ENCODE peak calls at places on chromosomes 12 and 14, in eight cellular contexts. A is heart left ventricle, F is cardiac muscle cell, W is A549, H is fibroblast of pulmonary artery, J is WTC11, L is astrocyte, X is OCI-LY7. S is an unnamed sample.

GRCh38 chr12:117809509-117809908 is 159.3 kb downstream of the KSR2 start:
- DNase-seq in A (no peak), F (no peak), W (no peak), H (no peak), J (no peak), L (no peak), X (no peak), S (no peak)

GRCh38 chr12:115983226-115983798 is 294.2 kb downstream of the MED13L start:
- DNase-seq in A (no peak), F (no peak), W (peak), H (no peak), J (peak), L (no peak), X (peak), S (no peak)

GRCh38 chr12:44972746-44973421 is 78.0 kb downstream of the DBX2 start:
- DNase-seq in A (no peak), F (peak), W (peak), H (peak), J (peak), L (no peak), X (peak), S (peak)

GRCh38 chr12:46521145-46521544 is 148.6 kb upstream of the SLC38A2 start:
- DNase-seq in A (no peak), F (no peak), W (no peak), H (no peak), J (no peak), L (no peak), X (no peak), S (no peak)

GRCh38 chr12:67193705-67194104 is 75.5 kb upstream of the CAND1 start:
- DNase-seq in A (no peak), F (peak), W (peak), H (peak), J (peak), L (peak), X (peak), S (peak)

GRCh38 chr14:34568803-34569202 is 29.3 kb upstream of the EAPP start:
- DNase-seq in A (no peak), F (no peak), W (no peak), H (no peak), J (no peak), L (no peak), X (no peak), S (no peak)

GRCh38 chr12:125121095-125121494 is 55.9 kb downstream of the AACS start:
- DNase-seq in A (no peak), F (no peak), W (no peak), H (no peak), J (no peak), L (no peak), X (no peak), S (no peak)

GRCh38 chr14:104218361-104219180 is 80.2 kb downstream of the KIF26A start:
- DNase-seq in A (no peak), F (no peak), W (no peak), H (no peak), J (no peak), L (no peak), X (no peak), S (no peak)

GRCh38 chr14:35631071-35631805 is 97.3 kb downstream of the INSM2 start:
- DNase-seq in A (no peak), F (no peak), W (no peak), H (no peak), J (no peak), L (no peak), X (no peak), S (no peak)

GRCh38 chr14:89504602-89505320 is 87.7 kb upstream of the FOXN3 start:
- DNase-seq in A (no peak), F (peak), W (no peak), H (peak), J (no peak), L (peak), X (no peak), S (peak)

DNA sequence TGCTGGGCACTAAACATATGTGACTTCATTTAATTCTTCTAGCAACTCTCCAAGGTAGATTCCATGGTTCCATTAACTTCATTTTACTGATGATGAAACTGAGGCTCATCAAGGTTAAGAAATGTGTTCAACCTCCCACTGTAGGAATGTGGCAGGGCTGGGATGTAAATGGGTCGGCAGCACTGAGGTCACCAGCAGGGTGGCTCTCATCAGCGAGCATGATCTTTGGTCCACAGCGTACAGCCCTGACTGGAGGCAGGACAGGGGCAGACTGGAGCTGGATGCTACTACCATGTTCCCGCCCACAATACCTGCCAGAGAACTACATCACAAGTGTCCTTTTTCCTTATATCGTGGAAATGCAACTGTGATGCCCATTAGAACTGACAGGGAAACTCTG is 4.6 kb downstream of the APPL2 start:
- DNase-seq in A (no peak), F (no peak), W (no peak), H (no peak), J (no peak), L (no peak), X (no peak), S (no peak)
- TF ChIP-seq CTCF in A (no peak), F (no peak), W (no peak), H (no peak), J (no peak), L (no peak), X (no peak), S (no peak)

GRCh38 chr12:52551466-52551865 is 1.5 kb downstream of the KRT71 start:
- DNase-seq in A (peak), F (no peak), W (no peak), H (no peak), J (no peak), L (no peak), X (no peak), S (no peak)
- TF ChIP-seq CTCF in A (no peak), F (no peak), W (no peak), H (no peak), J (no peak), L (no peak), X (no peak), S (no peak)

GRCh38 chr12:110508071-110508586 is 6.0 kb downstream of the RAD9B start:
- DNase-seq in A (no peak), F (no peak), W (no peak), H (no peak), J (no peak), L (no peak), X (no peak), S (no peak)
- TF ChIP-seq CTCF in A (no peak), F (no peak), W (no peak), H (no peak), J (no peak), L (no peak), X (no peak), S (no peak)

GRCh38 chr14:92994131-92994676 is 71.3 kb downstream of the CHGA start:
- DNase-seq in A (no peak), F (no peak), W (no peak), H (no peak), J (no peak), L (no peak), X (no peak), S (no peak)

GRCh38 chr14:92997343-92998061 is 74.6 kb downstream of the CHGA start:
- DNase-seq in A (no peak), F (no peak), W (no peak), H (peak), J (no peak), L (no peak), X (no peak), S (no peak)

GRCh38 chr14:92993302-92993701 is 70.4 kb downstream of the CHGA start:
- DNase-seq in A (peak), F (no peak), W (no peak), H (no peak), J (no peak), L (no peak), X (no peak), S (no peak)

GRCh38 chr14:92991536-92991935 is 68.6 kb downstream of the CHGA start:
- DNase-seq in A (no peak), F (no peak), W (no peak), H (no peak), J (no peak), L (no peak), X (no peak), S (no peak)

DNA sequence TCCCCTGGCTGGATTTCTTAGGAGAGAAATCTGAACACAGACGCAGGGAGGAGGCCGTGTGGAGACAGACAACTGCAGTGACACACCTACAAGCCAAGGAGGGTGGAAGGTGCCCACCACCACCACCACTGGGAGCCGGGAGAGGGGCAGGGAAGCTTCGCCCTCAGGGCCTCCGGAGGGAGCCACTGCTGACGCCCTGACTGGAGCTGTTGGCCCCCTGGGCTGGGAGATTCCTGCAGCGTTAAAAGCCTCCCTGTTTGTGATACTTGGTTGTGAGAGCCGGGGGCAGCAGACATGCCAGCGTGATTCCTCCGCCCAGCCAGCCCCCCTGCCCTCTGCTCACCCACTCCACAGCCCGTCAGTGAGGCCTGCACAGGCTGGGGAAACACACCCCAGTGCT is 72.0 kb downstream of the CHGA start:
- DNase-seq in A (no peak), F (no peak), W (no peak), H (no peak), J (no peak), L (no peak), X (no peak), S (no peak)
- TF ChIP-seq CTCF in A (no peak), F (no peak), W (no peak), H (no peak), J (no peak), L (no peak), X (no peak), S (no peak)